ENCODE peak calls at places on chromosomes 3 and 15, in seven cellular contexts. One of them, this sample, is unnamed.

GRCh38 chr3:32374788-32375595 is 16.7 kb upstream of the CMTM7 start:
- DNase-seq in neuronal stem cell: peak
- DNase-seq in H9: peak
- DNase-seq in IMR-90: peak
- DNase-seq in trophoblast cell: peak
- DNase-seq in H1: no peak
- DNase-seq in mesenchymal stem cell: peak
- DNase-seq in this sample: peak

GRCh38 chr15:60620707-60621106 is 141.8 kb upstream of the ICE2 start:
- DNase-seq in trophoblast cell: no peak
- DNase-seq in IMR-90: peak
- DNase-seq in H1: no peak
- DNase-seq in mesenchymal stem cell: peak
- DNase-seq in neuronal stem cell: no peak
- DNase-seq in H9: peak
- DNase-seq in this sample: peak

GRCh38 chr3:24368605-24369004 is 126.0 kb downstream of the THRB start:
- DNase-seq in IMR-90: no peak
- DNase-seq in trophoblast cell: no peak
- DNase-seq in H1: no peak
- DNase-seq in neuronal stem cell: no peak
- DNase-seq in H9: no peak
- DNase-seq in mesenchymal stem cell: no peak
- DNase-seq in this sample: no peak

GRCh38 chr15:29612701-29613100 is 209.6 kb downstream of the TJP1 start:
- DNase-seq in trophoblast cell: peak
- DNase-seq in neuronal stem cell: no peak
- DNase-seq in mesenchymal stem cell: peak
- DNase-seq in IMR-90: peak
- DNase-seq in H9: no peak
- DNase-seq in H1: no peak
- DNase-seq in this sample: peak

GRCh38 chr3:112087746-112088145 is 1.6 kb downstream of the C3orf52 start:
- DNase-seq in H1: no peak
- DNase-seq in mesenchymal stem cell: no peak
- DNase-seq in IMR-90: no peak
- DNase-seq in trophoblast cell: peak
- DNase-seq in neuronal stem cell: no peak
- DNase-seq in H9: no peak
- DNase-seq in this sample: no peak

GRCh38 chr15:90055182-90055581 is 47.1 kb downstream of the IDH2 start:
- DNase-seq in mesenchymal stem cell: no peak
- DNase-seq in H9: no peak
- DNase-seq in trophoblast cell: no peak
- DNase-seq in IMR-90: no peak
- DNase-seq in H1: no peak
- DNase-seq in neuronal stem cell: no peak
- DNase-seq in this sample: no peak

GRCh38 chr15:62899090-62899493 is 143.5 kb upstream of the TPM1 start:
- DNase-seq in IMR-90: no peak
- DNase-seq in H1: no peak
- DNase-seq in mesenchymal stem cell: no peak
- DNase-seq in neuronal stem cell: no peak
- DNase-seq in H9: no peak
- DNase-seq in trophoblast cell: peak
- DNase-seq in this sample: no peak

GRCh38 chr15:75902129-75902557 is 1.5 kb upstream of the FBXO22 start:
- DNase-seq in neuronal stem cell: peak
- DNase-seq in trophoblast cell: peak
- DNase-seq in IMR-90: no peak
- DNase-seq in mesenchymal stem cell: peak
- DNase-seq in H9: peak
- DNase-seq in H1: no peak
- DNase-seq in this sample: peak

GRCh38 chr15:63504247-63504978 is at the start of gene USP3:
- DNase-seq in H9: peak
- DNase-seq in H1: peak
- DNase-seq in mesenchymal stem cell: peak
- DNase-seq in IMR-90: peak
- DNase-seq in neuronal stem cell: peak
- DNase-seq in trophoblast cell: peak
- DNase-seq in this sample: peak

GRCh38 chr3:146164071-146164470 is 3.1 kb upstream of the PLOD2 start:
- DNase-seq in H1: no peak
- DNase-seq in trophoblast cell: no peak
- DNase-seq in H9: no peak
- DNase-seq in mesenchymal stem cell: no peak
- DNase-seq in IMR-90: no peak
- DNase-seq in neuronal stem cell: no peak
- DNase-seq in this sample: no peak

GRCh38 chr3:72679540-72680198 is 168.6 kb downstream of the SHQ1 start:
- DNase-seq in H9: no peak
- DNase-seq in trophoblast cell: no peak
- DNase-seq in H1: no peak
- DNase-seq in mesenchymal stem cell: peak
- DNase-seq in IMR-90: no peak
- DNase-seq in neuronal stem cell: no peak
- DNase-seq in this sample: peak

GRCh38 chr15:41656188-41656587 is 4.0 kb upstream of the MGA start:
- DNase-seq in H1: no peak
- DNase-seq in mesenchymal stem cell: peak
- DNase-seq in H9: no peak
- DNase-seq in IMR-90: peak
- DNase-seq in trophoblast cell: no peak
- DNase-seq in neuronal stem cell: no peak
- DNase-seq in this sample: no peak

GRCh38 chr3:108664266-108664665 is 74.7 kb downstream of the DZIP3 start:
- DNase-seq in H9: no peak
- DNase-seq in neuronal stem cell: no peak
- DNase-seq in H1: no peak
- DNase-seq in mesenchymal stem cell: no peak
- DNase-seq in trophoblast cell: no peak
- DNase-seq in IMR-90: no peak
- DNase-seq in this sample: no peak

GRCh38 chr3:138673641-138674040 is 65.1 kb downstream of the FAIM start:
- DNase-seq in H1: no peak
- DNase-seq in neuronal stem cell: no peak
- DNase-seq in trophoblast cell: peak
- DNase-seq in H9: no peak
- DNase-seq in IMR-90: peak
- DNase-seq in mesenchymal stem cell: peak
- DNase-seq in this sample: peak

GRCh38 chr3:27185231-27185989 is 183.8 kb downstream of the NEK10 start:
- DNase-seq in H9: no peak
- DNase-seq in H1: no peak
- DNase-seq in IMR-90: no peak
- DNase-seq in mesenchymal stem cell: no peak
- DNase-seq in trophoblast cell: peak
- DNase-seq in neuronal stem cell: no peak
- DNase-seq in this sample: no peak

GRCh38 chr15:70636540-70637165 is 126.7 kb downstream of the UACA start:
- DNase-seq in trophoblast cell: no peak
- DNase-seq in H1: no peak
- DNase-seq in mesenchymal stem cell: peak
- DNase-seq in IMR-90: no peak
- DNase-seq in neuronal stem cell: no peak
- DNase-seq in H9: peak
- DNase-seq in this sample: peak

GRCh38 chr15:27844018-27844666 is 255.0 kb downstream of the OCA2 start:
- DNase-seq in trophoblast cell: no peak
- DNase-seq in H1: no peak
- DNase-seq in neuronal stem cell: no peak
- DNase-seq in IMR-90: peak
- DNase-seq in mesenchymal stem cell: peak
- DNase-seq in H9: no peak
- DNase-seq in this sample: no peak

GRCh38 chr15:85149460-85150129 is 167.9 kb downstream of the PDE8A start:
- DNase-seq in trophoblast cell: no peak
- DNase-seq in IMR-90: no peak
- DNase-seq in neuronal stem cell: no peak
- DNase-seq in H9: no peak
- DNase-seq in mesenchymal stem cell: no peak
- DNase-seq in H1: no peak
- DNase-seq in this sample: no peak

GRCh38 chr3:42014443-42014945 is 52.6 kb upstream of the ULK4 start:
- DNase-seq in H9: no peak
- DNase-seq in IMR-90: no peak
- DNase-seq in H1: no peak
- DNase-seq in neuronal stem cell: no peak
- DNase-seq in mesenchymal stem cell: peak
- DNase-seq in trophoblast cell: no peak
- DNase-seq in this sample: peak

GRCh38 chr3:126077754-126078153 is 6.2 kb downstream of the SLC41A3 start:
- DNase-seq in neuronal stem cell: no peak
- DNase-seq in H9: no peak
- DNase-seq in IMR-90: no peak
- DNase-seq in H1: no peak
- DNase-seq in trophoblast cell: no peak
- DNase-seq in mesenchymal stem cell: no peak
- DNase-seq in this sample: no peak
- H3K4ac ChIP-seq in neuronal stem cell: no peak
- H3K4ac ChIP-seq in H9: no peak
- H3K4ac ChIP-seq in IMR-90: no peak
- H3K4ac ChIP-seq in H1: no peak
- H3K4ac ChIP-seq in trophoblast cell: no peak
- H3K4ac ChIP-seq in mesenchymal stem cell: no peak
- H3K4ac ChIP-seq in this sample: no peak

GRCh38 chr15:45449878-45450277 is 71.5 kb upstream of the GATM start:
- DNase-seq in trophoblast cell: peak
- DNase-seq in IMR-90: no peak
- DNase-seq in neuronal stem cell: no peak
- DNase-seq in H9: no peak
- DNase-seq in mesenchymal stem cell: no peak
- DNase-seq in H1: no peak
- DNase-seq in this sample: no peak
- H3K4ac ChIP-seq in trophoblast cell: no peak
- H3K4ac ChIP-seq in IMR-90: peak
- H3K4ac ChIP-seq in neuronal stem cell: no peak
- H3K4ac ChIP-seq in H9: no peak
- H3K4ac ChIP-seq in mesenchymal stem cell: no peak
- H3K4ac ChIP-seq in H1: no peak
- H3K4ac ChIP-seq in this sample: no peak

GRCh38 chr3:3683261-3683660 is 116.0 kb upstream of the LRRN1 start:
- DNase-seq in trophoblast cell: no peak
- DNase-seq in H1: no peak
- DNase-seq in neuronal stem cell: no peak
- DNase-seq in mesenchymal stem cell: no peak
- DNase-seq in IMR-90: no peak
- DNase-seq in H9: no peak
- DNase-seq in this sample: no peak

GRCh38 chr3:3689601-3690375 is 109.4 kb upstream of the LRRN1 start:
- DNase-seq in IMR-90: no peak
- DNase-seq in mesenchymal stem cell: no peak
- DNase-seq in H9: no peak
- DNase-seq in neuronal stem cell: no peak
- DNase-seq in H1: no peak
- DNase-seq in trophoblast cell: no peak
- DNase-seq in this sample: no peak

GRCh38 chr3:3685721-3686120 is 113.5 kb upstream of the LRRN1 start:
- DNase-seq in mesenchymal stem cell: no peak
- DNase-seq in neuronal stem cell: no peak
- DNase-seq in trophoblast cell: no peak
- DNase-seq in H9: no peak
- DNase-seq in IMR-90: no peak
- DNase-seq in H1: no peak
- DNase-seq in this sample: no peak

GRCh38 chr3:3686907-3687648 is 112.2 kb upstream of the LRRN1 start:
- DNase-seq in H9: no peak
- DNase-seq in IMR-90: no peak
- DNase-seq in mesenchymal stem cell: no peak
- DNase-seq in neuronal stem cell: no peak
- DNase-seq in H1: no peak
- DNase-seq in trophoblast cell: no peak
- DNase-seq in this sample: no peak
- H3K4ac ChIP-seq in H9: no peak
- H3K4ac ChIP-seq in IMR-90: no peak
- H3K4ac ChIP-seq in mesenchymal stem cell: no peak
- H3K4ac ChIP-seq in neuronal stem cell: no peak
- H3K4ac ChIP-seq in H1: no peak
- H3K4ac ChIP-seq in trophoblast cell: no peak
- H3K4ac ChIP-seq in this sample: no peak

DNA sequence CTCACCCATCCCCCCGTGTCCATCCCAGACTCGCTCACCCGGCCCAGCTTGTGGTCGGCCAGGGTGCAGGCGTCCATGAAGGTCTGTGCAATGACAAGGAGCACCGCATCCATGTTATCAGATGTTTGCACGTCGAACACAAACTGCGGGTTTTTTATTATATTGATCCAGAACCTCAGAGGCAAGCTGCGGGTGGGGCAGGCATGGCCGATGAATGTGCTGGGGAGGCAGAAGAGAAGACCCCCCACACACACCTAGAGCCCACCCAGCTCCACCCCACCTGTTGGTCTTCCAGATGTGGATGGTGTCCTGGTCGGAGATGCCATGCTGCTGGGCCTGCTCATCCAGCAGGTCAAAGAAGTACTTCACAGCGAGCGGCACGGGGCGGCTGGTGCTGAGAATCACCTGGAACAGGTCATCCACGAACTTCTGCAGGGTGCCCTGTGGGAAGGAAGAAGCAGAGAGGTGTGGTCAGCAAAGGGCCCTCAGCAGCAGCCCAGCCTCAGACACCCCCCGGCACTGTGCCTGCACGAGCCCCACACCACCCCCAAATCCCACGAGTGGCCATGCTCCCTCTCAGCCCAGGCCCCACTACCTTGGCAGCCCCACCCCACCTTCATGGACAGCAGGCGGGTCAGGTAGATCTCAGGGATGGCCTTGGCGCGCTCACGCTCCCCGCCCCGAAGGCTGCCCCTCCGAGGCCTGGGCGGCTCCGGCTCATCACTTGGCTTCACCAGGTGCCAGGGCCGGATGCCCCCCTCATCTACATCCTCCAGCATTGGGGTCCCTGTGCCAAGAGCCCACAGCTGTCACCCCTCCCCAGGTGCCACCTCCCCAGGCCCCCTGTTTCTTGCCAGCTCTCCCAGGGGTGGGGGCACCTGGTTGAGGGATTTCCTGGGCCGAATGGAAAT is 20.3 kb downstream of the PLXNB1 start:
- DNase-seq in H9: peak
- DNase-seq in H1: no peak
- DNase-seq in trophoblast cell: no peak
- DNase-seq in mesenchymal stem cell: no peak
- DNase-seq in IMR-90: no peak
- DNase-seq in neuronal stem cell: no peak
- DNase-seq in this sample: no peak
- H3K4ac ChIP-seq in H9: no peak
- H3K4ac ChIP-seq in H1: no peak
- H3K4ac ChIP-seq in trophoblast cell: no peak
- H3K4ac ChIP-seq in mesenchymal stem cell: no peak
- H3K4ac ChIP-seq in IMR-90: no peak
- H3K4ac ChIP-seq in neuronal stem cell: no peak
- H3K4ac ChIP-seq in this sample: no peak

This sample was measured in mesendoderm.